ENCODE peak calls at places on chromosomes 4 and X, in six cellular contexts. S, U, L, R, J and A are unnamed samples.

GRCh38 chr4:160423879-160424451 is 1321.1 kb downstream of the RAPGEF2 start:
- DNase-seq in S (no peak), U (no peak), L (no peak), R (no peak), J (no peak), A (no peak)

GRCh38 chr4:8277356-8278008 is 7.9 kb downstream of the HTRA3 start:
- DNase-seq in S (no peak), U (no peak), L (no peak), R (no peak), J (no peak), A (no peak)

GRCh38 chr4:9880411-9881197 is 99.2 kb downstream of the DRD5 start:
- DNase-seq in S (no peak), U (no peak), L (no peak), R (no peak), J (no peak), A (no peak)

GRCh38 chrX:53992589-53992988 is 51.7 kb downstream of the PHF8 start:
- DNase-seq in S (no peak), U (peak; percentile 12), L (no peak), R (no peak), J (no peak), A (no peak)

GRCh38 chr4:2366252-2367192 is 51.9 kb downstream of the ZFYVE28 start:
- DNase-seq in S (no peak), U (no peak), L (no peak), R (no peak), J (no peak), A (no peak)

GRCh38 chrX:105502336-105502735 is 281.8 kb upstream of the TEX13A start:
- DNase-seq in S (no peak), U (no peak), L (no peak), R (no peak), J (no peak), A (no peak)

GRCh38 chr4:185894481-185894880 is 82.5 kb upstream of the SORBS2 start:
- DNase-seq in S (no peak), U (no peak), L (no peak), R (no peak), J (no peak), A (no peak)

GRCh38 chrX:31590581-31591113 is 518.8 kb upstream of the FTHL17 start:
- DNase-seq in S (no peak), U (no peak), L (peak; percentile 0), R (peak; percentile 32), J (no peak), A (no peak)

DNA sequence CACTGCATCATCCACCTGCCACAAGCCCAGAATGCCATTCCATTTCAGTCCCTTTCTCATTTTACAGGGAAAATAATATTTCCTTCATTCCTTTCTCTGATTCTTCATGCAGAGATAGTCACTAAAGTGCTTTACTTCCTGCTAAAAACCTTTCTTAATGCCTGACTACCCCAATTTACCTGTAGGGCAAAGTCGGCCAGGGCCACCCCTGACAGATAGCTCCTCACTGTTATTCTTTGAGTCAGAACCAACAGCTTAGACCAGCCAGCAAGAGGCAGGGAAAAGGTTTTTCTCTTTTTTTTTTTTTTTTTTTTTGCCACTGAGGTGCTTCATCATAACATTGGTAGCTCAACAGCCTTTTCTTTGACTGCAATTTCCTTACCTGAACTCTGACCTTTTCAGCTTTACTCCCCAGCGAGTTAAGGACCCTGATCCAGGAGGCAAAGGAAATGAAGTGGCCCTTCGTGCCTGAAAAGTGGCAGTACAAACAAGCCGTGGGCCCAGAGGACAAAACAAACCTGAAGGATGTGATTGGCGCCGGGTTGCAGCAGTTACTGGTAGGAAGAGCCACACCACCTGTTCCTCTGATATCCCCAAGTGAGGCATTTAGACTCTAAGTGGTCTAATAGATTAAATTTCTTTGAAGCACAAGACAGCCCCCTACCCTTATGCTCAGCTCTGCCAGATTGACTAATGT is 85.0 kb downstream of the ALPK1 start:
- DNase-seq in S (no peak), U (no peak), L (no peak), R (no peak), J (no peak), A (no peak)
- TF ChIP-seq JUND in S (no peak), U (no peak), L (no peak), R (no peak), J (no peak), A (no peak)

GRCh38 chr4:107939307-107939706 is 8.0 kb downstream of the CYP2U1 start:
- DNase-seq in S (no peak), U (no peak), L (no peak), R (no peak), J (no peak), A (no peak)
- TF ChIP-seq JUND in S (no peak), U (no peak), L (no peak), R (no peak), J (no peak), A (no peak)

GRCh38 chrX:51332188-51332942 is at the start of gene NUDT10:
- DNase-seq in S (peak; percentile 80), U (no peak), L (no peak), R (no peak), J (peak; percentile 81), A (no peak)
- TF ChIP-seq JUND in S (no peak), U (no peak), L (no peak), R (no peak), J (no peak), A (no peak)

GRCh38 chr4:38330321-38330720 is 333.7 kb upstream of the KLF3 start:
- DNase-seq in S (no peak), U (no peak), L (no peak), R (no peak), J (peak; percentile 71), A (no peak)

GRCh38 chr4:38327174-38327573 is 336.8 kb upstream of the KLF3 start:
- DNase-seq in S (no peak), U (no peak), L (no peak), R (no peak), J (no peak), A (no peak)

GRCh38 chr4:38332699-38333098 is 331.3 kb upstream of the KLF3 start:
- DNase-seq in S (no peak), U (no peak), L (no peak), R (no peak), J (no peak), A (no peak)

GRCh38 chr4:38326499-38326898 is 337.5 kb upstream of the KLF3 start:
- DNase-seq in S (no peak), U (no peak), L (no peak), R (no peak), J (no peak), A (no peak)

DNA sequence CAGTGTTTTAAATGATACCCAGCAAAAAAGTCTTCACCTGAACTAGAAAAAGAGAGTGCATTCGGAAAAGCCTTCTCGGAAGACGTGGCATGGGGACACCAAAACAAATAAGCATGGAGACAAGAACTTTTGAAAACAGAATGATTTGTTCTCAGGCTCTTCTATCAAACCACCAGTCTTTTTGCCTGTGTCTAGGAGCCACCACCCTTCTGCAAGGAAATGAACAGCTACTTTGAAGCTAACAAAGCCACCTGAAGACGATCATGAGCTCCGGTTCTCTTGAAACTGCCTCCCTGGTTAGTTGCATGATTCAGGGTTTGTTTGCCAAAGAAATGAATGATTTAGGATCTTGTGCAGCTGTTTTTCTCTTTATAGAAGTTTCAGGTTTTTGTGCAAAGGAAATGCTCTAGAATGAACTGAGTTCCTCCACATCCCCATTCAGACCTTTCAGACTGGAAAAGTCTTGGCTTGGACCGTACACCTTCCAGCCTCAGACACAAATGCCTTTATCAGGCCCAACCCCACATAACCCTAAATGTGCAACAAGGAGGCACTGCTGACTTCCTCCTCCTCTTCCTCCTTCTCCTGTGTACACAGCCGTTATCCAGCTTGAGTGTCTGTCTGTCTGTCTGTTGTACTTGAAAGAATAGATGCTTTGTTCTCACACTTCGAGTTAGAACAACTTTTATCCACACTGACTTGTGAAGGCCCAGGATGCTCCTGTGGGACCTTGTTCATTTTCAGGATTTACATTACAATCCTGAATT is 334.9 kb upstream of the KLF3 start:
- DNase-seq in S (no peak), U (no peak), L (no peak), R (peak; percentile 40), J (no peak), A (no peak)
- TF ChIP-seq JUND in S (no peak), U (no peak), L (no peak), R (no peak), J (no peak), A (no peak)

GRCh38 chr4:136562842-136563241 is 969.5 kb downstream of the PCDH18 start:
- DNase-seq in S (no peak), U (no peak), L (peak; percentile 13), R (no peak), J (no peak), A (peak; percentile 36)
- TF ChIP-seq JUND in S (no peak), U (no peak), L (no peak), R (no peak), J (no peak), A (no peak)

GRCh38 chrX:11632732-11633131 is 33.0 kb downstream of the ARHGAP6 start:
- DNase-seq in S (no peak), U (no peak), L (no peak), R (no peak), J (no peak), A (no peak)
- TF ChIP-seq JUND in S (no peak), U (no peak), L (no peak), R (no peak), J (no peak), A (no peak)

GRCh38 chrX:63920875-63921274 is 135.9 kb upstream of the ARHGEF9 start:
- DNase-seq in S (no peak), U (no peak), L (no peak), R (no peak), J (no peak), A (no peak)

GRCh38 chrX:63918611-63919010 is 133.6 kb upstream of the ARHGEF9 start:
- DNase-seq in S (no peak), U (peak; percentile 6), L (no peak), R (no peak), J (no peak), A (no peak)

GRCh38 chrX:63919081-63919480 is 134.1 kb upstream of the ARHGEF9 start:
- DNase-seq in S (no peak), U (no peak), L (no peak), R (no peak), J (no peak), A (no peak)

GRCh38 chrX:63917296-63917695 is 132.3 kb upstream of the ARHGEF9 start:
- DNase-seq in S (no peak), U (no peak), L (no peak), R (no peak), J (no peak), A (no peak)

GRCh38 chrX:63922221-63922620 is 137.2 kb upstream of the ARHGEF9 start:
- DNase-seq in S (no peak), U (no peak), L (no peak), R (no peak), J (no peak), A (no peak)
- TF ChIP-seq JUND in S (no peak), U (no peak), L (no peak), R (no peak), J (no peak), A (no peak)